ENCODE peak calls at places on chromosomes 6 and 20, in eight cellular contexts. M, Q, J, O, I, W, H and L are unnamed samples.

GRCh38 chr6:69466979-69467570 is 329.7 kb downstream of the LMBRD1 start:
- DNase-seq in Q (no peak), M (no peak), J (no peak), O (no peak), H (no peak), W (no peak), I (no peak), L (no peak)

GRCh38 chr6:100370265-100370664 is 94.5 kb downstream of the SIM1 start:
- DNase-seq in J (no peak), M (no peak), I (no peak), Q (no peak), H (no peak), O (peak; percentile 21), W (no peak), L (no peak)

GRCh38 chr6:128463942-128464341 is 56.5 kb downstream of the PTPRK start:
- DNase-seq in H (no peak), M (no peak), O (no peak), I (no peak), Q (no peak), W (no peak), J (no peak), L (no peak)

GRCh38 chr6:139764498-139764986 is 390.1 kb upstream of the CITED2 start:
- DNase-seq in H (peak; percentile 93), W (peak; percentile 17), J (no peak), Q (no peak), O (peak; percentile 97), M (peak; percentile 41), I (peak; percentile 42), L (no peak)

GRCh38 chr20:19301142-19301541 is 88.7 kb downstream of the SLC24A3 start:
- DNase-seq in M (no peak), W (no peak), J (no peak), O (no peak), Q (no peak), H (no peak), I (no peak), L (no peak)

GRCh38 chr6:1087112-1087843 is 224.6 kb upstream of the FOXQ1 start:
- DNase-seq in I (no peak), O (no peak), Q (no peak), J (no peak), H (no peak), M (no peak), W (no peak), L (no peak)

GRCh38 chr6:15073344-15073789 is 172.5 kb upstream of the JARID2 start:
- DNase-seq in J (no peak), M (no peak), W (no peak), O (no peak), Q (no peak), I (no peak), H (no peak), L (no peak)

GRCh38 chr6:137175157-137175889 is 1.9 kb upstream of the IL22RA2 start:
- DNase-seq in J (no peak), H (no peak), M (no peak), O (no peak), Q (no peak), W (no peak), I (no peak), L (no peak)

GRCh38 chr6:140462495-140463311 is 1088.3 kb upstream of the CITED2 start:
- DNase-seq in H (peak; percentile 82), W (no peak), Q (no peak), O (peak; percentile 88), M (no peak), J (no peak), I (peak; percentile 17), L (no peak)

GRCh38 chr6:106315765-106316375 is 9.7 kb downstream of the ATG5 start:
- DNase-seq in M (no peak), Q (no peak), O (peak; percentile 14), W (no peak), H (no peak), I (no peak), J (no peak), L (no peak)

GRCh38 chr6:100538086-100538485 is 73.4 kb upstream of the SIM1 start:
- DNase-seq in H (no peak), Q (no peak), O (peak; percentile 23), J (no peak), W (no peak), I (no peak), M (no peak), L (no peak)

GRCh38 chr20:6697228-6697972 is 70.1 kb upstream of the BMP2 start:
- DNase-seq in H (no peak), M (no peak), I (peak; percentile 43), W (no peak), J (no peak), O (no peak), Q (no peak), L (no peak)

GRCh38 chr20:59074456-59074855 is 31.9 kb upstream of the PRELID3B start:
- DNase-seq in J (no peak), O (peak; percentile 40), Q (no peak), W (no peak), H (peak; percentile 24), M (no peak), I (no peak), L (no peak)

GRCh38 chr20:59078231-59078630 is 35.6 kb upstream of the PRELID3B start:
- DNase-seq in I (no peak), O (no peak), H (no peak), W (no peak), Q (no peak), J (no peak), M (no peak), L (no peak)

GRCh38 chr20:59073582-59073981 is 31.0 kb upstream of the PRELID3B start:
- DNase-seq in W (peak; percentile 10), Q (no peak), H (no peak), M (no peak), J (no peak), I (no peak), O (no peak), L (no peak)

GRCh38 chr20:59077705-59078104 is 35.1 kb upstream of the PRELID3B start:
- DNase-seq in Q (no peak), H (no peak), J (no peak), W (no peak), O (no peak), M (no peak), I (no peak), L (no peak)

DNA sequence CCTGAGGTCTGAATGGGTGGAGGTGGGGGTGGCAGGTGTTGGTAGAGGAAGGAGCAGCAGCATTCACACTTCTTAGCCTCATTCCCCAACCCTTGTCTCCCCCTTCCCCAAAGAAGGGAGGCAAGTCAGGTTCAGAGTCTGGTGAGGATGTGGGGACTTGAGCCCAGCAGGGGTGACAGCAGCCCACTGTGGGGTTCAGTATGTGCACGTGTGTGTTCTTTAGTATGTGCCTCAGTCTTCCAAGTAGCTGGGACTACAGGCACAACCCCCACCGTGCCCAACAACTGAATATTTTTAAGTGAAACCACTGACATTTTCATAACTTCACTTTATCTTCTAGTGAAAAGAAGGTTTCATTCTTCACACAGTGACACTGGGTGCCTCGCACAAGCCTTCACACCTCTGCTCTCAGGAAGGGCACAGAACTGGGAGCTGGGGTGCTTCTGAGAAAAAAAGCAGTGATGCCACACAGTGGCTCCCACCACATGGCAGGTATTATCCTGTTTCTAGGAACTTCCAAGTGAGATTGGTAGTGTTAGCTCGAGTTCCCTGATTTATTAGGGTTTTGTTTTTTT is 33.4 kb upstream of the PRELID3B start:
- DNase-seq in M (no peak), Q (no peak), O (no peak), W (no peak), H (no peak), I (no peak), J (no peak), L (no peak)
- H3K4me3 ChIP-seq in M (no peak overlapping the region), Q (no peak overlapping the region), O (no peak overlapping the region), W (no peak overlapping the region), H (no peak overlapping the region), I (no peak overlapping the region), J (no peak overlapping the region), L (no peak overlapping the region)

GRCh38 chr6:44278316-44278715 is 8.1 kb downstream of the TMEM151B start:
- DNase-seq in I (no peak), H (no peak), W (no peak), M (no peak), Q (no peak), O (no peak), J (peak; percentile 69), L (no peak)

GRCh38 chr6:44275271-44275748 is 5.1 kb downstream of the TMEM151B start:
- DNase-seq in W (no peak), I (no peak), J (no peak), O (no peak), Q (no peak), M (no peak), H (no peak), L (no peak)

GRCh38 chr6:44277763-44278162 is 7.5 kb downstream of the TMEM151B start:
- DNase-seq in J (no peak), H (no peak), Q (no peak), O (no peak), W (no peak), M (no peak), I (no peak), L (no peak)

GRCh38 chr6:44276667-44277640 is 6.7 kb downstream of the TMEM151B start:
- DNase-seq in M (no peak), W (no peak), I (no peak), J (no peak), O (no peak), H (no peak), Q (no peak), L (no peak)

DNA sequence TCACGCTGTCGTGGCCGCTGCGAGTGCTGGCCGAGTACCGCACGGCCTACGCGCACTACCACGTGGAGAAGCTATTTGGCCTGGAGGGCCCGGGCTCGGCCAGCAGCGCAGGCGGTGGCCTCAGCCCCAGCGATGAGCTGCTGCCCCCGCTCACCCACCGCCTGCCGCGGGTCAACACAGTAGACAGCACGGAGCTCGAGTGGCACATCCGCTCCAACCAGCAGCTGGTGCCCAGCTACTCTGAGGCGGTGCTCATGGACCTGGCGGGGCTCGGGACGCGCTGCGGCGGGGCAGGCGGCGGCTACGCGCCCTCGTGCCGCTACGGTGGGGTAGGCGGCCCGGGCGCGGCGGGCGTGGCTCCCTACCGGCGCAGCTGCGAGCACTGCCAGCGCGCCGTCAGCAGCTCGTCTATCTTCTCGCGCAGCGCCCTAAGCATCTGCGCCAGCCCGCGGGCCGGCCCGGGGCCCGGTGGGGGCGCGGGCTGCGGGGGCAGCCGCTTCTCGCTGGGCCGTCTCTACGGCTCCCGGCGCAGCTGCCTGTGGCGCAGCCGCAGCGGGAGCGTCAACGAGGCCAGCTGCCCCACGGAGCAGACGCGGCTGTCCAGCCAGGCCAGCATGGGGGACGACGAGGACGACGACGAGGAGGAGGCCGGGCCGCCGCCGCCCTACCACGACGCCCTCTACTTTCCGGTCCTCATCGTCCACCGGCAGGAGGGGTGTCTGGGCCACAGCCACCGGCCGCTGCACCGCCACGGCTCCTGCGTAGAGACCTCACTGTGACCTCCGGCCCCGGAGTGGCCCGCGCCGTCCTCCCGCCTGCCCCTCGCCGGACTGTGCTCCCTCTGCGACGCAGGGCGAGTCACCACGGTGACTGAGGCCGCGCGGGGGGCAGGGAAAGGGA is 5.7 kb downstream of the TMEM151B start:
- DNase-seq in Q (no peak), W (no peak), I (peak; percentile 22), O (no peak), M (no peak), H (no peak), J (no peak), L (peak; percentile 42)
- H3K4me3 ChIP-seq in Q (no peak overlapping the region), W (no peak overlapping the region), I (no peak overlapping the region), O (no peak overlapping the region), M (peak overlapping the region; percentile 45), H (no peak overlapping the region), J (no peak overlapping the region), L (no peak overlapping the region)

GRCh38 chr6:4017058-4017457 is 61.9 kb downstream of the FAM217A start:
- DNase-seq in I (no peak), M (no peak), J (no peak), W (no peak), H (no peak), Q (no peak), O (no peak), L (no peak)
- H3K4me3 ChIP-seq in I (peak overlapping the region; percentile 73), M (peak overlapping the region; percentile 77), J (peak overlapping the region; percentile 70), W (peak overlapping the region; percentile 64), H (peak overlapping the region; percentile 78), Q (peak overlapping the region; percentile 5), O (peak overlapping the region; percentile 84), L (peak overlapping the region; percentile 85)

GRCh38 chr6:36608788-36609563 is 14.8 kb downstream of the SRSF3 start:
- DNase-seq in W (peak; percentile 58), M (no peak), J (peak; percentile 41), H (no peak), Q (peak; percentile 11), I (peak; percentile 29), O (no peak), L (no peak)
- H3K4me3 ChIP-seq in W (no peak overlapping the region), M (no peak overlapping the region), J (no peak overlapping the region), H (no peak overlapping the region), Q (no peak overlapping the region), I (no peak overlapping the region), O (no peak overlapping the region), L (no peak overlapping the region)